ENCODE peak calls at places on chromosomes 1 and 21, in six cellular contexts. One of them, this sample, is unnamed.

GRCh38 chr1:84972377-84972987 is 24.4 kb downstream of the MCOLN2 start:
- DNase-seq in HFF-Myc: no peak
- DNase-seq in breast epithelium: no peak
- DNase-seq in GM23338: no peak
- DNase-seq in CD8-positive, alpha-beta T cell: no peak
- DNase-seq in Calu3: no peak
- DNase-seq in this sample: no peak

GRCh38 chr1:223228201-223228600 is 85.2 kb upstream of the TLR5 start:
- DNase-seq in CD8-positive, alpha-beta T cell: no peak
- DNase-seq in GM23338: no peak
- DNase-seq in HFF-Myc: no peak
- DNase-seq in breast epithelium: no peak
- DNase-seq in Calu3: no peak
- DNase-seq in this sample: no peak

GRCh38 chr1:182397653-182398388 is 2.6 kb downstream of the TEDDM1 start:
- DNase-seq in CD8-positive, alpha-beta T cell: no peak
- DNase-seq in Calu3: peak
- DNase-seq in GM23338: no peak
- DNase-seq in breast epithelium: no peak
- DNase-seq in HFF-Myc: no peak
- DNase-seq in this sample: no peak

GRCh38 chr21:45377325-45377709 is 27.6 kb upstream of the COL18A1 start:
- DNase-seq in GM23338: no peak
- DNase-seq in CD8-positive, alpha-beta T cell: no peak
- DNase-seq in HFF-Myc: no peak
- DNase-seq in breast epithelium: no peak
- DNase-seq in Calu3: no peak
- DNase-seq in this sample: no peak

GRCh38 chr1:225774276-225775147 is 3.1 kb upstream of the SRP9 start:
- DNase-seq in CD8-positive, alpha-beta T cell: no peak
- DNase-seq in GM23338: no peak
- DNase-seq in Calu3: no peak
- DNase-seq in breast epithelium: no peak
- DNase-seq in HFF-Myc: no peak
- DNase-seq in this sample: no peak

GRCh38 chr21:46071082-46071481 is 26.8 kb upstream of the COL6A2 start:
- DNase-seq in GM23338: no peak
- DNase-seq in Calu3: no peak
- DNase-seq in CD8-positive, alpha-beta T cell: no peak
- DNase-seq in breast epithelium: peak
- DNase-seq in HFF-Myc: no peak
- DNase-seq in this sample: peak

GRCh38 chr1:206489980-206490534 is 17.3 kb upstream of the RASSF5 start:
- DNase-seq in CD8-positive, alpha-beta T cell: peak
- DNase-seq in Calu3: peak
- DNase-seq in GM23338: peak
- DNase-seq in HFF-Myc: no peak
- DNase-seq in breast epithelium: peak
- DNase-seq in this sample: peak

GRCh38 chr1:86704972-86705632 is 726 bp downstream of the SH3GLB1 start:
- DNase-seq in CD8-positive, alpha-beta T cell: peak
- DNase-seq in breast epithelium: peak
- DNase-seq in Calu3: peak
- DNase-seq in GM23338: peak
- DNase-seq in HFF-Myc: peak
- DNase-seq in this sample: no peak

GRCh38 chr1:84907095-84907827 is 14.3 kb upstream of the LPAR3 start:
- DNase-seq in Calu3: no peak
- DNase-seq in breast epithelium: no peak
- DNase-seq in GM23338: peak
- DNase-seq in CD8-positive, alpha-beta T cell: no peak
- DNase-seq in HFF-Myc: peak
- DNase-seq in this sample: no peak

GRCh38 chr1:30984991-30985503 is 76.5 kb upstream of the SDC3 start:
- DNase-seq in CD8-positive, alpha-beta T cell: no peak
- DNase-seq in HFF-Myc: no peak
- DNase-seq in Calu3: no peak
- DNase-seq in GM23338: no peak
- DNase-seq in breast epithelium: no peak
- DNase-seq in this sample: no peak

GRCh38 chr1:198186916-198187580 is 30.2 kb downstream of the NEK7 start:
- DNase-seq in GM23338: no peak
- DNase-seq in HFF-Myc: no peak
- DNase-seq in Calu3: no peak
- DNase-seq in CD8-positive, alpha-beta T cell: no peak
- DNase-seq in breast epithelium: no peak
- DNase-seq in this sample: no peak

GRCh38 chr1:178055093-178055492 is 38.8 kb upstream of the RASAL2 start:
- DNase-seq in Calu3: peak
- DNase-seq in breast epithelium: no peak
- DNase-seq in CD8-positive, alpha-beta T cell: no peak
- DNase-seq in HFF-Myc: no peak
- DNase-seq in GM23338: peak
- DNase-seq in this sample: no peak

GRCh38 chr1:64519921-64520320 is 50.0 kb downstream of the CACHD1 start:
- DNase-seq in GM23338: no peak
- DNase-seq in breast epithelium: no peak
- DNase-seq in Calu3: no peak
- DNase-seq in HFF-Myc: no peak
- DNase-seq in CD8-positive, alpha-beta T cell: no peak
- DNase-seq in this sample: no peak

GRCh38 chr1:245549981-245550701 is 395.4 kb downstream of the KIF26B start:
- DNase-seq in HFF-Myc: no peak
- DNase-seq in Calu3: no peak
- DNase-seq in CD8-positive, alpha-beta T cell: no peak
- DNase-seq in GM23338: peak
- DNase-seq in breast epithelium: no peak
- DNase-seq in this sample: no peak

GRCh38 chr1:154866257-154866994 is 3.7 kb downstream of the KCNN3 start:
- DNase-seq in GM23338: no peak
- DNase-seq in HFF-Myc: no peak
- DNase-seq in breast epithelium: no peak
- DNase-seq in Calu3: no peak
- DNase-seq in CD8-positive, alpha-beta T cell: no peak
- DNase-seq in this sample: no peak

GRCh38 chr1:157770442-157771043 is 6.4 kb downstream of the FCRL2 start:
- DNase-seq in HFF-Myc: no peak
- DNase-seq in GM23338: peak
- DNase-seq in Calu3: peak
- DNase-seq in breast epithelium: no peak
- DNase-seq in CD8-positive, alpha-beta T cell: no peak
- DNase-seq in this sample: no peak
- TF ChIP-seq CTCF in HFF-Myc: peak
- TF ChIP-seq CTCF in GM23338: peak
- TF ChIP-seq CTCF in Calu3: no peak
- TF ChIP-seq CTCF in breast epithelium: no peak
- TF ChIP-seq CTCF in CD8-positive, alpha-beta T cell: no peak
- TF ChIP-seq CTCF in this sample: peak

GRCh38 chr21:37059181-37059580 is 13.7 kb downstream of the PIGP start:
- DNase-seq in HFF-Myc: no peak
- DNase-seq in breast epithelium: no peak
- DNase-seq in Calu3: no peak
- DNase-seq in CD8-positive, alpha-beta T cell: no peak
- DNase-seq in GM23338: no peak
- DNase-seq in this sample: no peak

GRCh38 chr21:37062592-37062933 is 10.3 kb downstream of the PIGP start:
- DNase-seq in GM23338: no peak
- DNase-seq in breast epithelium: no peak
- DNase-seq in CD8-positive, alpha-beta T cell: no peak
- DNase-seq in Calu3: no peak
- DNase-seq in HFF-Myc: no peak
- DNase-seq in this sample: no peak

GRCh38 chr21:37061926-37062591 is 10.8 kb downstream of the PIGP start:
- DNase-seq in CD8-positive, alpha-beta T cell: no peak
- DNase-seq in GM23338: no peak
- DNase-seq in HFF-Myc: no peak
- DNase-seq in breast epithelium: no peak
- DNase-seq in Calu3: no peak
- DNase-seq in this sample: no peak

GRCh38 chr21:37057614-37058013 is 15.3 kb downstream of the PIGP start:
- DNase-seq in HFF-Myc: no peak
- DNase-seq in GM23338: no peak
- DNase-seq in Calu3: no peak
- DNase-seq in breast epithelium: no peak
- DNase-seq in CD8-positive, alpha-beta T cell: no peak
- DNase-seq in this sample: no peak

DNA sequence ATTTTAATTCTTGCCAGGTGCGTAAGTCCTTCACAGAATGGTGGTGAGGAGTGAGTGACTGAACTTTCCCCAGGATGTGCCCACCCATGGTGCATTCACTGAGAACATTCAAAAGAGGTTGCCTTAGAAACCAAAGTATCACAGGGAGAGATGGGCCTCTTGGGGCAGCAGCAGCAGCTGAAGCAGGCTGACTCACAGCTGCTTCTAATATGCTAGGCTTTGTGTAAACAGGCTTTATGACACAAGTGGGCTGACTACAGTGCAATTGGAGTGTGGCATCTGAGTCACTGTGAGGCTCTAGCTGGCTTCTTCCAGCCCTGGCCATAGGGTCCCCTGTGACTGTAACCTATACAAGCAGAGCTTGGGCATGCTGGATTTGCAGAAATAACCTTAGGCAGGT is 12.6 kb downstream of the PIGP start:
- DNase-seq in Calu3: peak
- DNase-seq in GM23338: peak
- DNase-seq in CD8-positive, alpha-beta T cell: no peak
- DNase-seq in HFF-Myc: peak
- DNase-seq in breast epithelium: no peak
- DNase-seq in this sample: no peak
- TF ChIP-seq CTCF in Calu3: no peak
- TF ChIP-seq CTCF in GM23338: no peak
- TF ChIP-seq CTCF in CD8-positive, alpha-beta T cell: no peak
- TF ChIP-seq CTCF in HFF-Myc: no peak
- TF ChIP-seq CTCF in breast epithelium: no peak
- TF ChIP-seq CTCF in this sample: no peak

DNA sequence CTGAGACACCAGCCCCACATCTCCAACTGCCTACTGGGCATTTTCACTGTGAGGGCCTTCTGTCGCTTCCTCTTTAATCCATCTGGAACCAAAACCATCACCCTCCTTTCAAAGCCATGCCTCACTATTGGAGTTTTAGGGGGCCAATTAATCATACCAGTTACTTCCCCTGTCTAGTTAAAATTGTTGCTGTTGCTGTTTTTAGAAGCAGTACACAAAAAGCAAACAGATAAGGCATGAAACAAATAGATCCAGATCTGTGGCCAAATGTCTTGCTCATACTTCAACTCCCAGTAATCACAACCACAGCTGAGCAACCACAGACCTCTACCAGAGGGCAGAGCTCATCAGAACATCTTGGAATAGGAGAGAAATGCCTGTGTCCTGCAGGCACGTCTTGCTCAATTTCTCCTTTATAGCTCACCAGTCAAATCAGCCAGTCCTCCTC is 133.8 kb upstream of the C1orf105 start:
- DNase-seq in CD8-positive, alpha-beta T cell: no peak
- DNase-seq in Calu3: no peak
- DNase-seq in GM23338: no peak
- DNase-seq in breast epithelium: no peak
- DNase-seq in HFF-Myc: peak
- DNase-seq in this sample: no peak
- TF ChIP-seq CTCF in CD8-positive, alpha-beta T cell: no peak
- TF ChIP-seq CTCF in Calu3: no peak
- TF ChIP-seq CTCF in GM23338: no peak
- TF ChIP-seq CTCF in breast epithelium: no peak
- TF ChIP-seq CTCF in HFF-Myc: no peak
- TF ChIP-seq CTCF in this sample: no peak

DNA sequence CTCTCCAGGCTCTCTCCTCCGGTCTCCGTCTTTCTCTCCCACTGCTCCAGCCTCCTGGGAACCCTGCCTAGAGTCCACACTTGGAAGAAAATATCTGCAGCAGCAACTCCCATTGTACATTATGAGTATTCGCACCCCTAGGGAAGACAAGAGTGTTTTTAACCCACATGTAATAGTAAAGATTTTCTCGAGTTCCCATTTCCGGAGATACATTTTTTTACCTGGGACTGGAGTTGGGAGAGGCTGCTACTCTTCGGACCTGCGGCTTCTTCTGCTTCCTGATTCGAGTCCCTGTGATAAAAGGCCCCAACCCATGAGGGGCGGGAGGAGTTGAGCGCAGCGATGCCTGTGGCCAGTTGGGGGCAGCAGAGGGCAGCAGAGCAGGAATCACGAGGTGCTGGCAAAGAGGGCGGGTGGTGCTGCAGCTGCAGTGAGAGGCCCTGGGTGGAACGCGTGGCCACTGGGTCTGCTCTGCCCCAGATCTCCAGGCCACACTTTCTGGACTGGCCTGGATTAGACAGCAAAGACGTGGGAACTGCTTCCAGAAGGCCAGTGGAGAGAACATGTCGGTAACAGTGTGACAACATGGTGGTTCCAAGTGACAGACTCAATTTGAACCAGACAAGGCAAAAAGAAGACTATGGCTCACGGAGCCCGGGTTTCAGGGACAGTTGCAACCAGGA is 221.0 kb upstream of the CSF3R start:
- DNase-seq in CD8-positive, alpha-beta T cell: no peak
- DNase-seq in breast epithelium: peak
- DNase-seq in Calu3: peak
- DNase-seq in HFF-Myc: peak
- DNase-seq in GM23338: peak
- DNase-seq in this sample: peak
- TF ChIP-seq CTCF in CD8-positive, alpha-beta T cell: peak
- TF ChIP-seq CTCF in breast epithelium: peak
- TF ChIP-seq CTCF in Calu3: peak
- TF ChIP-seq CTCF in HFF-Myc: peak
- TF ChIP-seq CTCF in GM23338: peak
- TF ChIP-seq CTCF in this sample: peak

DNA sequence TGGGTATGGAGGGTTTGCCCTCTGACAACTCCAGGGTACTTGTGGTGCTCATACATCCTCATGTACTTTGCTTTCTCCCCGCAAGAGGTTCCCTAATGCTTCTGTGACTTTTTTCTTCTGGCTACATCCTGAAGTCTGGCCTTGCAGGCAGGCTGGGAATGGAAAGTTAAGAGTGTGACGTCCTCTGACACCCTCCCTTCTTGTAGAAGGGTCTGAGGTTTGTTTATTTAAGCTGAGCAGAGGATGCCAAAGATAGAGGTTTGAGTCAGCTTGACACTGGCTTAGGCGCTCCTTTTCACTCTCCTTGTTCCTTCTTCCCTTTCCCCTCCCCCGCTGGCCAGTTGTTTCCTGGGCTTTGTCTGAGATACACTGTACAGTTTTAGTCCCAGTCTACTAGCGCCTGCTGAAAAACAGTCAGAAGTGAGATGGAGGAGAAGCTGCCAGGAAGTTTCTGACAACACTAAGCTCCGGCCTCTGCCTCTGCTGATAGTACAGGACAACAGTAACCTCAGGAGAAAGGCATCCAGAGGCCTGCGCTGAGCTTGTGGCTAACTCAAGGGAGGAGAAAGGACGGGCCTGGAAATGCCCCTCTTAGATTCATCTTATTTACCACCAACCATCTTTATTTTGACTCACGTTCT is at the start of gene MACF1:
- DNase-seq in HFF-Myc: peak
- DNase-seq in GM23338: peak
- DNase-seq in Calu3: no peak
- DNase-seq in breast epithelium: peak
- DNase-seq in CD8-positive, alpha-beta T cell: peak
- DNase-seq in this sample: no peak
- TF ChIP-seq CTCF in HFF-Myc: peak
- TF ChIP-seq CTCF in GM23338: no peak
- TF ChIP-seq CTCF in Calu3: no peak
- TF ChIP-seq CTCF in breast epithelium: peak
- TF ChIP-seq CTCF in CD8-positive, alpha-beta T cell: no peak
- TF ChIP-seq CTCF in this sample: no peak